ENCODE peak calls at places on chromosomes 16 and 17, in five cellular contexts. I is T1000; T is lung; D is OCI-LY7; M is naive thymus-derived CD4-positive, alpha-beta T cell. V is an unnamed sample.

GRCh38 chr17:80034977-80035686 is 540 bp downstream of the TBC1D16 start:
- DNase-seq in I (no peak), T (no peak), D (no peak), M (no peak), V (peak)

GRCh38 chr17:4038076-4038475 is 73.8 kb upstream of the ATP2A3 start:
- DNase-seq in I (no peak), T (no peak), D (no peak), M (no peak), V (no peak)

GRCh38 chr16:89422905-89423630 is 67.3 kb downstream of the ANKRD11 start:
- DNase-seq in I (peak), T (no peak), D (no peak), M (peak), V (no peak)

GRCh38 chr17:48751172-48751571 is 22.6 kb upstream of the HOXB13 start:
- DNase-seq in I (no peak), T (no peak), D (no peak), M (no peak), V (no peak)

GRCh38 chr16:24524855-24525652 is 14.3 kb upstream of the RBBP6 start:
- DNase-seq in I (no peak), T (no peak), D (no peak), M (no peak), V (no peak)

GRCh38 chr16:68190745-68191510 is 45.0 kb downstream of the ESRP2 start:
- DNase-seq in I (no peak), T (no peak), D (no peak), M (no peak), V (no peak)

GRCh38 chr17:77735051-77735340 is 223.5 kb upstream of the TNRC6C start:
- DNase-seq in I (no peak), T (no peak), D (no peak), M (no peak), V (no peak)

GRCh38 chr16:735982-736453 is 4.8 kb downstream of the CIAO3 start:
- DNase-seq in I (no peak), T (no peak), D (no peak), M (peak), V (no peak)

GRCh38 chr16:3458278-3458851 is 14.9 kb downstream of the NAA60 start:
- DNase-seq in I (no peak), T (no peak), D (peak), M (no peak), V (no peak)

GRCh38 chr16:57960826-57961472 is 10.0 kb downstream of the CNGB1 start:
- DNase-seq in I (no peak), T (no peak), D (no peak), M (no peak), V (no peak)

GRCh38 chr17:44108440-44109311 is 14.8 kb downstream of the HDAC5 start:
- DNase-seq in I (peak), T (peak), D (no peak), M (no peak), V (no peak)

GRCh38 chr17:10149573-10150399 is 48.6 kb downstream of the GAS7 start:
- DNase-seq in I (peak), T (no peak), D (no peak), M (no peak), V (no peak)

GRCh38 chr17:29138991-29139682 is 41.1 kb downstream of the MYO18A start:
- DNase-seq in I (no peak), T (no peak), D (peak), M (peak), V (no peak)

GRCh38 chr17:56018202-56018601 is 135.1 kb upstream of the ANKFN1 start:
- DNase-seq in I (no peak), T (no peak), D (no peak), M (no peak), V (no peak)

GRCh38 chr17:45893725-45894021 is 681 bp upstream of the MAPT start:
- DNase-seq in I (no peak), T (no peak), D (no peak), M (no peak), V (no peak)

GRCh38 chr17:75059369-75060345 is 12.6 kb downstream of the KCTD2 start:
- DNase-seq in I (no peak), T (no peak), D (peak), M (no peak), V (no peak)

GRCh38 chr17:29071303-29071702 is 28.4 kb downstream of the PIPOX start:
- DNase-seq in I (no peak), T (no peak), D (no peak), M (no peak), V (no peak)

GRCh38 chr17:28038802-28039600 is 3.5 kb upstream of the NLK start:
- DNase-seq in I (no peak), T (no peak), D (no peak), M (no peak), V (no peak)

GRCh38 chr17:32142857-32143524 is 689 bp downstream of the RHOT1 start:
- DNase-seq in I (peak), T (peak), D (peak), M (peak), V (peak)

GRCh38 chr16:69711115-69711740 is 15.1 kb downstream of the NQO1 start:
- DNase-seq in I (no peak), T (peak), D (no peak), M (no peak), V (no peak)

GRCh38 chr16:67112591-67113399 is 3.1 kb downstream of the PHAF1 start:
- DNase-seq in I (no peak), T (no peak), D (no peak), M (no peak), V (no peak)

GRCh38 chr17:4247981-4248388 is 15.8 kb downstream of the ANKFY1 start:
- DNase-seq in I (no peak), T (no peak), D (no peak), M (no peak), V (no peak)

GRCh38 chr17:36089888-36090836 is at the start of gene CCL3:
- DNase-seq in I (no peak), T (no peak), D (peak), M (peak), V (no peak)

GRCh38 chr17:46770818-46771600 is 47.5 kb downstream of the WNT3 start:
- DNase-seq in I (peak), T (no peak), D (peak), M (peak), V (peak)

GRCh38 chr16:57185446-57185944 is 344 bp downstream of the PSME3IP1 start:
- DNase-seq in I (no peak), T (peak), D (no peak), M (no peak), V (peak)

GRCh38 chr17:70446446-70446845 is 277.1 kb downstream of the KCNJ2 start:
- DNase-seq in I (no peak), T (no peak), D (no peak), M (no peak), V (no peak)

GRCh38 chr17:8791910-8792270 is 7.3 kb downstream of the MFSD6L start:
- DNase-seq in I (peak), T (no peak), D (no peak), M (no peak), V (no peak)